ENCODE peak calls at places on chromosome 9, in four cellular contexts. Z, U, O and I are unnamed samples.
A peak's percentile ranks its signal among the peaks of the same experiment; 100 is the strongest.

GRCh38 chr9:78598120-78598519 is 301.2 kb downstream of the PSAT1 start:
- DNase-seq in Z (no peak), U (no peak), O (no peak), I (no peak)

GRCh38 chr9:96420468-96421219 is 2.5 kb upstream of the ZNF367 start:
- DNase-seq in Z (peak; percentile 89), U (peak; percentile 71), O (peak; percentile 95), I (peak; percentile 92)

GRCh38 chr9:89813482-89813881 is 208.7 kb downstream of the GADD45G start:
- DNase-seq in Z (no peak), U (no peak), O (no peak), I (no peak)

GRCh38 chr9:10268500-10269485 is 344.0 kb downstream of the PTPRD start:
- DNase-seq in Z (peak; percentile 12), U (peak; percentile 68), O (no peak), I (peak; percentile 52)

GRCh38 chr9:12817702-12818101 is 42.9 kb downstream of the LURAP1L start:
- DNase-seq in Z (peak; percentile 55), U (no peak), O (peak; percentile 5), I (no peak)

GRCh38 chr9:6703898-6704639 is 53.7 kb upstream of the KDM4C start:
- DNase-seq in Z (peak; percentile 12), U (peak; percentile 88), O (no peak), I (peak; percentile 95)

GRCh38 chr9:96492993-96493531 is 43.1 kb downstream of the HABP4 start:
- DNase-seq in Z (no peak), U (no peak), O (no peak), I (no peak)

GRCh38 chr9:3906437-3907213 is 380.8 kb upstream of the RFX3 start:
- DNase-seq in Z (peak; percentile 95), U (no peak), O (peak; percentile 45), I (no peak)

GRCh38 chr9:79583957-79584654 is 12.3 kb downstream of the TLE4 start:
- DNase-seq in Z (no peak), U (no peak), O (no peak), I (no peak)

GRCh38 chr9:121622842-121623203 is 28.6 kb upstream of the DAB2IP start:
- DNase-seq in Z (no peak), U (no peak), O (no peak), I (no peak)

GRCh38 chr9:129990269-129991005 is 52.6 kb downstream of the FNBP1 start:
- DNase-seq in Z (no peak), U (no peak), O (no peak), I (peak; percentile 69)

GRCh38 chr9:120396418-120396817 is 183.5 kb downstream of the CDK5RAP2 start:
- DNase-seq in Z (no peak), U (no peak), O (no peak), I (no peak)

GRCh38 chr9:95433096-95433852 is 83.5 kb downstream of the PTCH1 start:
- DNase-seq in Z (no peak), U (no peak), O (no peak), I (no peak)

GRCh38 chr9:135039916-135040645 is 47.4 kb upstream of the OLFM1 start:
- DNase-seq in Z (no peak), U (no peak), O (no peak), I (no peak)

GRCh38 chr9:2729003-2729402 is 11.7 kb downstream of the KCNV2 start:
- DNase-seq in Z (peak; percentile 72), U (no peak), O (no peak), I (no peak)

GRCh38 chr9:15696979-15697378 is 144.1 kb downstream of the CCDC171 start:
- DNase-seq in Z (peak; percentile 36), U (no peak), O (no peak), I (no peak)

GRCh38 chr9:18405240-18405639 is 68.7 kb upstream of the ADAMTSL1 start:
- DNase-seq in Z (no peak), U (no peak), O (no peak), I (no peak)

GRCh38 chr9:109726122-109726521 is 53.9 kb upstream of the PALM2AKAP2 start:
- DNase-seq in Z (no peak), U (no peak), O (no peak), I (no peak)

GRCh38 chr9:126066131-126066530 is 260.5 kb upstream of the MVB12B start:
- DNase-seq in Z (no peak), U (no peak), O (no peak), I (no peak)

GRCh38 chr9:16013826-16014225 is 461.0 kb downstream of the CCDC171 start:
- DNase-seq in Z (no peak), U (no peak), O (no peak), I (no peak)

GRCh38 chr9:111965566-111966019 is 69.0 kb downstream of the UGCG start:
- DNase-seq in Z (peak; percentile 99), U (no peak), O (peak; percentile 98), I (no peak)

GRCh38 chr9:89534464-89534863 is 36.6 kb upstream of the SEMA4D start:
- DNase-seq in Z (no peak), U (no peak), O (no peak), I (no peak)

GRCh38 chr9:123925820-123926219 is 4.1 kb downstream of the DENND1A start:
- DNase-seq in Z (peak; percentile 39), U (no peak), O (no peak), I (no peak)

GRCh38 chr9:114231218-114232090 is 76.1 kb downstream of the COL27A1 start:
- DNase-seq in Z (no peak), U (no peak), O (no peak), I (no peak)

GRCh38 chr9:18707078-18707477 is 233.1 kb downstream of the ADAMTSL1 start:
- DNase-seq in Z (peak; percentile 6), U (no peak), O (no peak), I (no peak)

GRCh38 chr9:91073049-91073810 is 271.6 kb downstream of the SYK start:
- DNase-seq in Z (no peak), U (no peak), O (no peak), I (no peak)

GRCh38 chr9:128370367-128370751 is 815 bp upstream of the URM1 start:
- DNase-seq in Z (no peak), U (no peak), O (no peak), I (no peak)

GRCh38 chr9:26319859-26320258 is 572.7 kb downstream of the CAAP1 start:
- DNase-seq in Z (no peak), U (no peak), O (no peak), I (no peak)

GRCh38 chr9:128721487-128722010 is 2.4 kb downstream of the ZDHHC12 start:
- DNase-seq in Z (no peak), U (no peak), O (no peak), I (no peak)

GRCh38 chr9:121637441-121638222 is 13.8 kb upstream of the DAB2IP start:
- DNase-seq in Z (peak; percentile 50), U (no peak), O (no peak), I (no peak)

GRCh38 chr9:123679330-123679987 is 250.5 kb downstream of the DENND1A start:
- DNase-seq in Z (peak; percentile 27), U (no peak), O (no peak), I (no peak)

GRCh38 chr9:93126151-93126781 is 7.8 kb downstream of the NINJ1 start:
- DNase-seq in Z (no peak), U (peak; percentile 29), O (no peak), I (no peak)
- H3K4me1 ChIP-seq in Z (peaks cover 19% of the 10 kb centered on the region), U (no peaks in the 10 kb centered on the region), O (no peaks in the 10 kb centered on the region), I (no peaks in the 10 kb centered on the region)

GRCh38 chr9:34072410-34072809 is 23.7 kb upstream of the UBAP2 start:
- DNase-seq in Z (no peak), U (peak; percentile 73), O (peak; percentile 83), I (no peak)
- H3K9ac ChIP-seq in Z (peak overlapping the region; percentile 22), U (no peak overlapping the region), O (peak overlapping the region; percentile 56), I (no peak overlapping the region)

GRCh38 chr9:132802121-132802795 is 75.8 kb downstream of the AK8 start:
- DNase-seq in Z (no peak), U (no peak), O (no peak), I (no peak)
- H4K20me1 ChIP-seq in Z (no peaks in the 10 kb centered on the region), U (no peaks in the 10 kb centered on the region), O (no peaks in the 10 kb centered on the region), I (no peaks in the 10 kb centered on the region)

GRCh38 chr9:127106493-127106855 is 16.0 kb downstream of the ANGPTL2 start:
- DNase-seq in Z (no peak), U (no peak), O (no peak), I (no peak)
- H3K4me1 ChIP-seq in Z (peaks cover 20% of the 10 kb centered on the region), U (peaks cover 4% of the 10 kb centered on the region), O (peaks cover 8% of the 10 kb centered on the region), I (no peaks in the 10 kb centered on the region)

GRCh38 chr9:100425758-100426157 is 1.2 kb upstream of the MSANTD3 start:
- DNase-seq in Z (no peak), U (no peak), O (no peak), I (no peak)
- H3K9ac ChIP-seq in Z (no peak overlapping the region), U (no peak overlapping the region), O (peak overlapping the region; percentile 95), I (no peak overlapping the region)

GRCh38 chr9:93613791-93614190 is 37.4 kb downstream of the PHF2 start:
- DNase-seq in Z (no peak), U (no peak), O (no peak), I (no peak)
- H4K20me1 ChIP-seq in Z (peaks cover 61% of the 10 kb centered on the region), U (no peaks in the 10 kb centered on the region), O (peaks cover 2% of the 10 kb centered on the region), I (no peaks in the 10 kb centered on the region)

DNA sequence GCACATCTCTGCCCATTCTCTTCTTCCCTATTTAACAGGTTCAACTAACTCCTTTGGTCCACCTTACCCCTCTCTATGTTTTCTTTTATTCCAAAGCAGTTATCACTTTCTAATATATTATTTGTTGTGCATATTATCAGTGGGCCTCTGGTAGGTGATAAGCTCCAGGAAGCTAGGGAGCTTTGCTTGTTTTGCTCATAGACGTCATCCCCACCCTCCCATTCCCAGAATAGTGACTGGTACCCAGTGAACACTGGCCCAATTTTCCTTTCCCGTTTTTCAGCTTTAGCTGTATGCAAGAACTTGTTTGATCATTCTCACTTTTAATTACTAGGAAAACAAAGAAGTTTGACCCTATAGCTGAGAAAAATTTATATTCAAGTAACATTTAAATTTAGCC is 6.9 kb downstream of the ABHD17B start:
- DNase-seq in Z (no peak), U (no peak), O (no peak), I (no peak)
- H3K4me1 ChIP-seq in Z (no peaks in the 10 kb centered on the region), U (no peaks in the 10 kb centered on the region), O (peaks cover 9% of the 10 kb centered on the region), I (peaks cover 44% of the 10 kb centered on the region)

DNA sequence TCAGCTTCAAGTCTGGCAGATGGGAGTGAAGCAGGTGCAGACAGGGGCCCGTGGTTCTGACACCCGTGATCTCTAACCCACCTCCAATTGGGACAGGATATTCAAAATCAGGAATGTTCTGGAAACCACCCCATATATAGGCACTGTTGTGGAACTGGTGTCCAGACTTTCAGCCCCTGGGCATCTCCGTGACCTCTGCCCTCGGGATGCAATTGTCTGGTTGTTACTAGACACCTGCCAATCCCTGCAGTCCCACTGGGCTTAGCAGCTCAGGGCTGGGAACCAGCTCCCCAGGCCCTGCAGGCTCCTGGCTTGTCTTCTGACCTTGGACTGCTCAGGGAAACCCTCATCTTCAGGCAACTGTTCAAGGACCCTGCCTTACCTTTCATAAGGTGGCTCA is 38.8 kb downstream of the NTNG2 start:
- DNase-seq in Z (no peak), U (no peak), O (no peak), I (no peak)
- H3K9ac ChIP-seq in Z (no peak overlapping the region), U (no peak overlapping the region), O (no peak overlapping the region), I (no peak overlapping the region)